ENCODE peak calls at places on chromosomes 7 and 10, in eight cellular contexts. A is CD8-positive, alpha-beta T cell; V is endothelial cell; L is astrocyte of the spinal cord; Y is foreskin keratinocyte; X is pancreas; N is CD4-positive, alpha-beta T cell; Q is A549. T is an unnamed sample.

GRCh38 chr7:19101911-19102310 is 15.5 kb downstream of the TWIST1 start:
- DNase-seq in A (no peak), V (no peak), L (no peak), Y (no peak), X (no peak), N (no peak), Q (no peak), T (no peak)

GRCh38 chr10:31000867-31001266 is 30.8 kb downstream of the ZNF438 start:
- DNase-seq in A (no peak), V (no peak), L (no peak), Y (no peak), X (no peak), N (no peak), Q (no peak), T (no peak)

GRCh38 chr7:94874036-94874745 is 33.2 kb upstream of the PPP1R9A start:
- DNase-seq in A (no peak), V (no peak), L (no peak), Y (no peak), X (no peak), N (no peak), Q (no peak), T (no peak)

GRCh38 chr7:132516042-132516840 is 60.0 kb downstream of the PLXNA4 start:
- DNase-seq in A (no peak), V (no peak), L (peak; percentile 73), Y (peak; percentile 3), X (no peak), N (no peak), Q (no peak), T (peak; percentile 6)

GRCh38 chr7:154987571-154987970 is 15.4 kb downstream of the PAXIP1 start:
- DNase-seq in A (no peak), V (no peak), L (no peak), Y (no peak), X (no peak), N (no peak), Q (no peak), T (no peak)

GRCh38 chr7:38241071-38241470 is 32.4 kb downstream of the TARP start:
- DNase-seq in A (no peak), V (no peak), L (no peak), Y (no peak), X (no peak), N (no peak), Q (no peak), T (no peak)

GRCh38 chr7:103025341-103025740 is 49.3 kb downstream of the FBXL13 start:
- DNase-seq in A (no peak), V (no peak), L (no peak), Y (no peak), X (no peak), N (no peak), Q (no peak), T (no peak)

GRCh38 chr7:98282727-98283126 is 1.2 kb downstream of the BRI3 start:
- DNase-seq in A (no peak), V (no peak), L (peak; percentile 20), Y (no peak), X (no peak), N (no peak), Q (no peak), T (no peak)

GRCh38 chr10:33434948-33435347 is 100.5 kb upstream of the NRP1 start:
- DNase-seq in A (no peak), V (no peak), L (no peak), Y (no peak), X (no peak), N (no peak), Q (no peak), T (no peak)

GRCh38 chr10:79384773-79385391 is 37.6 kb downstream of the PPIF start:
- DNase-seq in A (no peak), V (no peak), L (no peak), Y (no peak), X (no peak), N (no peak), Q (no peak), T (no peak)

GRCh38 chr10:69653561-69653960 is 23.5 kb downstream of the FAM241B start:
- DNase-seq in A (no peak), V (no peak), L (no peak), Y (no peak), X (no peak), N (no peak), Q (no peak), T (no peak)

GRCh38 chr7:3605222-3605621 is 304.2 kb downstream of the SDK1 start:
- DNase-seq in A (no peak), V (no peak), L (peak; percentile 44), Y (peak; percentile 22), X (no peak), N (no peak), Q (no peak), T (no peak)

GRCh38 chr7:67371429-67372305 is 375.0 kb downstream of the TYW1 start:
- DNase-seq in A (peak; percentile 53), V (peak; percentile 84), L (peak; percentile 66), Y (peak; percentile 27), X (peak; percentile 38), N (peak; percentile 5), Q (peak; percentile 87), T (peak; percentile 38)

GRCh38 chr7:30916767-30917166 is 5.1 kb downstream of the AQP1 start:
- DNase-seq in A (no peak), V (no peak), L (no peak), Y (no peak), X (no peak), N (no peak), Q (no peak), T (no peak)

GRCh38 chr7:20797174-20798080 is 10.7 kb upstream of the SP8 start:
- DNase-seq in A (no peak), V (no peak), L (no peak), Y (no peak), X (peak; percentile 32), N (no peak), Q (peak; percentile 39), T (no peak)

GRCh38 chr10:63758080-63758479 is 236.9 kb downstream of the REEP3 start:
- DNase-seq in A (no peak), V (no peak), L (peak; percentile 27), Y (no peak), X (no peak), N (no peak), Q (no peak), T (no peak)

DNA sequence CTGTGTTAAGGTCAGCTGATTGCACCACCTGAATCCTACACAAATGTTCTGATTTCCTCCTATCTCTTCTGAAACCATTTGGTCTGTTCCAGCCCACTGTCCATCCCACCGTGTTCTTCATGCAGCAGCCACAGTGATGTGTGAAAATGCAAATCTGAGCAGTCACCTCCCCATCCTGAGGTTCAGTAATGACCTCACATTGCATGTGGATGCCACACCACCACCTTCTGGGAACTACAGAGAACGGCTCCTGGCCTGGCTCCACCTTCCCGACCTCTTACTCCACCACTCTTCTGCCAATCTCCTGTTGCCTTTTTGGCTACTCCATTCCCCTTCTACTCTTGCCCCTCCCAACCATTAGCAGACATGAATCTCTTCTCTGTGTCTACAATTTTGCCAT is 244.4 kb downstream of the TNS3 start:
- DNase-seq in A (no peak), V (no peak), L (no peak), Y (no peak), X (no peak), N (no peak), Q (no peak), T (no peak)
- TF ChIP-seq CTCF in A (no peak), V (no peak), L (no peak), Y (peak; percentile 42), X (no peak), N (no peak), Q (no peak), T (no peak)

DNA sequence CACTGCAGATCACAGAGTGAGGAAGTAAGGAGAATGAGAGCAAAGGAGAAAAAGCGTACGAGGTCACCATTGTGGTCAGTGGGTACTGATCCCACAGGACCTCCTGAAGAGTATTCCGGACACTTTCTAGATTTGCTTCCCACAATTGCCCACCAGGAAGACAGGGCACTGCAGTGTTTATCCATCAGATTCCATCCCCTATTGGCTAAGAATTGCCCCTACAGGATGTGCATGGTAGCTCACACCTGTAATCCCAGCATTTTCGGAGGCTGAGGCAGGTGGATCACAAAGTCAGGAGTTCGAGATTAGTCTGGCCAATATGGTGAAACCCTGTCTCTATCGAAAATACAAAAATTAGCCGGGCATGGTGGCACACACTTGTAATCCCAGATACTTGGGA is 5.3 kb upstream of the FHIP2A start:
- DNase-seq in A (no peak), V (no peak), L (no peak), Y (no peak), X (no peak), N (no peak), Q (no peak), T (no peak)
- TF ChIP-seq CTCF in A (no peak), V (no peak), L (no peak), Y (no peak), X (no peak), N (no peak), Q (no peak), T (no peak)

GRCh38 chr7:150355666-150356059 is 13.0 kb upstream of the REPIN1 start:
- DNase-seq in A (no peak), V (no peak), L (no peak), Y (no peak), X (no peak), N (no peak), Q (no peak), T (no peak)

GRCh38 chr7:150358433-150358832 is 10.2 kb upstream of the REPIN1 start:
- DNase-seq in A (no peak), V (no peak), L (no peak), Y (no peak), X (no peak), N (no peak), Q (no peak), T (no peak)

GRCh38 chr7:150357771-150358427 is 10.7 kb upstream of the REPIN1 start:
- DNase-seq in A (no peak), V (no peak), L (no peak), Y (no peak), X (no peak), N (no peak), Q (no peak), T (no peak)

GRCh38 chr7:150357277-150357676 is 11.3 kb upstream of the REPIN1 start:
- DNase-seq in A (peak; percentile 81), V (no peak), L (no peak), Y (no peak), X (no peak), N (peak; percentile 74), Q (no peak), T (no peak)

DNA sequence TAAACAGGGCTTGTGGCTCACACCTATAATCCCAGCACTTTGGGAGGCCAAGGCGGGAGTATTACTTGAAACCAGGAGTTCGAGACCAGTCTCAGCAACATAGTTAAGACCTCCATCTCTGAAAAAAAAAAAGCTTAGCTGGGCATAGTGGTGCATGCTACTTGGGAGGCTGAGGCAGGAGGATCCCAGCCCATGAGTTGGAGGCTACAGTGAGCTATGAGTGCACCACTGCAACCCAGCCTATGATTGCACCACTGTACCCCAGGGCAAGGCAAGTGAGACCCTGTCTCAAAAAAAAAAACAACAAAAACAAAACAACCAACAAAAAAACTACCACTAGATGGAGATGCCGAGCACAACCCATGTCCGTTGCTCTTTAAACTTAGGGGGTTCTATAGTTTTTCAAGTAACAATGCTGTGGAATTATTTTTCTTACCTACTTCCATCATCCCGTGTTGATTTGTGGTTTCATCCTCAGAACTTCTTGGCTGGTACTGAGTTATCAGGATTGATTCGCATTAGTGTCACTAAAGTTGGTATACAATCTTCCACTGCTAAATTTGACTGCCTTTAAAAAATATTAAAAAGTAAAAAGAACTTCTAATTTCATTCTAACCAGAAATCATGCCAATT is 12.2 kb upstream of the REPIN1 start:
- DNase-seq in A (no peak), V (no peak), L (peak; percentile 38), Y (no peak), X (no peak), N (no peak), Q (peak; percentile 41), T (no peak)
- TF ChIP-seq CTCF in A (peak; percentile 78), V (peak; percentile 72), L (peak; percentile 71), Y (peak; percentile 62), X (peak; percentile 6), N (peak; percentile 75), Q (peak; percentile 78), T (peak; percentile 68)

GRCh38 chr10:71825217-71825616 is 25.8 kb downstream of the PSAP start:
- DNase-seq in A (no peak), V (no peak), L (no peak), Y (no peak), X (no peak), N (no peak), Q (no peak), T (no peak)
- TF ChIP-seq CTCF in A (no peak), V (no peak), L (peak; percentile 12), Y (no peak), X (no peak), N (no peak), Q (peak; percentile 18), T (no peak)